ENCODE peak calls at places on chromosomes 11 and 22, in ten cellular contexts. One of them, this sample, is unnamed. For H3K9me3 and H3K36me3, the result is how much of the 10 kb centered on the place peaks cover.

GRCh38 chr22:47623056-47623739 is 860.7 kb downstream of the TBC1D22A start:
- DNase-seq in tibial nerve: no peak
- DNase-seq in A673: no peak
- DNase-seq in uterus: no peak
- DNase-seq in tibial artery: peak
- DNase-seq in PC-3: no peak
- DNase-seq in SK-N-MC: no peak
- DNase-seq in body of pancreas: no peak
- DNase-seq in CD8-positive, alpha-beta memory T cell: no peak
- DNase-seq in cardiac muscle cell: no peak
- DNase-seq in this sample: no peak

GRCh38 chr11:86745571-86745970 is 54.8 kb upstream of the PRSS23 start:
- DNase-seq in tibial artery: no peak
- DNase-seq in body of pancreas: no peak
- DNase-seq in CD8-positive, alpha-beta memory T cell: no peak
- DNase-seq in cardiac muscle cell: no peak
- DNase-seq in tibial nerve: no peak
- DNase-seq in PC-3: peak
- DNase-seq in uterus: no peak
- DNase-seq in SK-N-MC: no peak
- DNase-seq in A673: no peak
- DNase-seq in this sample: no peak

GRCh38 chr11:69162505-69162904 is 6.8 kb downstream of the SMIM38 start:
- DNase-seq in tibial artery: no peak
- DNase-seq in A673: no peak
- DNase-seq in tibial nerve: no peak
- DNase-seq in body of pancreas: no peak
- DNase-seq in CD8-positive, alpha-beta memory T cell: no peak
- DNase-seq in SK-N-MC: no peak
- DNase-seq in uterus: no peak
- DNase-seq in PC-3: no peak
- DNase-seq in cardiac muscle cell: no peak
- DNase-seq in this sample: no peak

GRCh38 chr22:27476729-27477128 is 324.8 kb downstream of the MN1 start:
- DNase-seq in CD8-positive, alpha-beta memory T cell: no peak
- DNase-seq in body of pancreas: no peak
- DNase-seq in uterus: no peak
- DNase-seq in SK-N-MC: no peak
- DNase-seq in PC-3: peak
- DNase-seq in A673: no peak
- DNase-seq in tibial nerve: no peak
- DNase-seq in cardiac muscle cell: no peak
- DNase-seq in tibial artery: no peak
- DNase-seq in this sample: no peak

GRCh38 chr11:73372371-73372993 is 3.7 kb upstream of the RELT start:
- DNase-seq in uterus: no peak
- DNase-seq in tibial nerve: no peak
- DNase-seq in body of pancreas: no peak
- DNase-seq in PC-3: peak
- DNase-seq in tibial artery: no peak
- DNase-seq in cardiac muscle cell: no peak
- DNase-seq in SK-N-MC: no peak
- DNase-seq in A673: peak
- DNase-seq in CD8-positive, alpha-beta memory T cell: no peak
- DNase-seq in this sample: no peak

GRCh38 chr11:73259406-73260126 is 12.6 kb upstream of the P2RY6 start:
- DNase-seq in A673: no peak
- DNase-seq in uterus: peak
- DNase-seq in tibial artery: peak
- DNase-seq in PC-3: no peak
- DNase-seq in CD8-positive, alpha-beta memory T cell: no peak
- DNase-seq in body of pancreas: no peak
- DNase-seq in SK-N-MC: no peak
- DNase-seq in tibial nerve: no peak
- DNase-seq in cardiac muscle cell: no peak
- DNase-seq in this sample: no peak

GRCh38 chr11:132962026-132962425 is 570.3 kb downstream of the OPCML start:
- DNase-seq in CD8-positive, alpha-beta memory T cell: no peak
- DNase-seq in PC-3: no peak
- DNase-seq in A673: peak
- DNase-seq in uterus: no peak
- DNase-seq in tibial artery: no peak
- DNase-seq in body of pancreas: no peak
- DNase-seq in SK-N-MC: no peak
- DNase-seq in cardiac muscle cell: peak
- DNase-seq in tibial nerve: no peak
- DNase-seq in this sample: no peak

GRCh38 chr11:11215944-11216343 is 137.1 kb downstream of the CSNK2A3 start:
- DNase-seq in CD8-positive, alpha-beta memory T cell: no peak
- DNase-seq in uterus: no peak
- DNase-seq in body of pancreas: no peak
- DNase-seq in tibial nerve: no peak
- DNase-seq in PC-3: no peak
- DNase-seq in tibial artery: no peak
- DNase-seq in A673: no peak
- DNase-seq in SK-N-MC: no peak
- DNase-seq in cardiac muscle cell: no peak
- DNase-seq in this sample: no peak

GRCh38 chr11:9219115-9219514 is 46.0 kb downstream of the DENND5A start:
- DNase-seq in SK-N-MC: no peak
- DNase-seq in PC-3: no peak
- DNase-seq in A673: no peak
- DNase-seq in CD8-positive, alpha-beta memory T cell: no peak
- DNase-seq in uterus: no peak
- DNase-seq in tibial nerve: no peak
- DNase-seq in cardiac muscle cell: peak
- DNase-seq in tibial artery: no peak
- DNase-seq in body of pancreas: no peak
- DNase-seq in this sample: no peak

GRCh38 chr22:28029201-28029948 is 110.3 kb upstream of the PITPNB start:
- DNase-seq in SK-N-MC: no peak
- DNase-seq in tibial artery: no peak
- DNase-seq in PC-3: peak
- DNase-seq in CD8-positive, alpha-beta memory T cell: no peak
- DNase-seq in cardiac muscle cell: peak
- DNase-seq in A673: peak
- DNase-seq in tibial nerve: no peak
- DNase-seq in body of pancreas: peak
- DNase-seq in uterus: peak
- DNase-seq in this sample: peak

DNA sequence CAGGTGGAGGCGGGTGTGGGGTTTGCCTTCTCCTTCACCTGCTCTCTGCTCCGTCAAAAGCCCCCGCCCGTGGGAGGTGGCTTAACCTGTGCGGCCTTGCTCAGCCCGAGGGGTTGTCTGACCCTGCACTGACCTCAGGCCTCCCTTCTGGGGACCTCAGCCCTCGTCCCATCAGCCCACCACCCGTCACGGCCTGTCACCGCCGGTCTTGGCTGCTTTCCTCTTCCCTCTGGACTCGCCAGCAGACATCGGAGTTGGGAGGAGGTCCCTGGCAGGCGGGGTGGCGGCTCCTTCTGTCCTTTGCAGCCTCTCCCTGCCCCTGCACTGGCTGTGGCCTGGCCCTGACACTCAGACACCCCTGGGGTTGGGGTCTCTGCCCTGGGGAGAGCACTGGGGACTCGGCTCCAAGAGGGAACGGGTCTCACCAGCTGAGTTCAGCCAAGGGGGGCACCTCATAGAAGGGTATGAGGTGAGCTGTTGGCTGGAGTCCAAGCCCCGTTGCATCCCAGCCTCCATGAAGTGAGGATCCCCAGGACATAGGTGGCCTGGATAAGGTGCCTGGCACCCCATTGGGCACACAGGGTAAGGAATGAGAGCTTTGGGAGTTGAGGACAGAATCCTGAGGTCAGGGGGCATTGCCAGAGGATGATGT is 999.6 kb downstream of the BRD1 start:
- DNase-seq in uterus: no peak
- DNase-seq in CD8-positive, alpha-beta memory T cell: no peak
- DNase-seq in SK-N-MC: no peak
- DNase-seq in A673: no peak
- DNase-seq in tibial nerve: no peak
- DNase-seq in cardiac muscle cell: no peak
- DNase-seq in body of pancreas: no peak
- DNase-seq in PC-3: no peak
- DNase-seq in tibial artery: peak
- DNase-seq in this sample: no peak
- H3K9me3 ChIP-seq in uterus: under half
- H3K9me3 ChIP-seq in CD8-positive, alpha-beta memory T cell: under half
- H3K9me3 ChIP-seq in SK-N-MC: under half
- H3K9me3 ChIP-seq in A673: under half
- H3K9me3 ChIP-seq in tibial nerve: under half
- H3K9me3 ChIP-seq in cardiac muscle cell: under half
- H3K9me3 ChIP-seq in body of pancreas: under half
- H3K9me3 ChIP-seq in PC-3: under half
- H3K9me3 ChIP-seq in tibial artery: under half
- H3K9me3 ChIP-seq in this sample: under half

GRCh38 chr22:24550028-24550901 is 4.7 kb downstream of the GUCD1 start:
- DNase-seq in SK-N-MC: no peak
- DNase-seq in body of pancreas: no peak
- DNase-seq in tibial artery: no peak
- DNase-seq in CD8-positive, alpha-beta memory T cell: no peak
- DNase-seq in tibial nerve: no peak
- DNase-seq in PC-3: no peak
- DNase-seq in A673: no peak
- DNase-seq in uterus: no peak
- DNase-seq in cardiac muscle cell: peak
- DNase-seq in this sample: peak
- H3K36me3 ChIP-seq in SK-N-MC: under half
- H3K36me3 ChIP-seq in body of pancreas: under half
- H3K36me3 ChIP-seq in tibial artery: under half
- H3K36me3 ChIP-seq in CD8-positive, alpha-beta memory T cell: under half
- H3K36me3 ChIP-seq in tibial nerve: under half
- H3K36me3 ChIP-seq in PC-3: under half
- H3K36me3 ChIP-seq in A673: under half
- H3K36me3 ChIP-seq in uterus: under half
- H3K36me3 ChIP-seq in cardiac muscle cell: under half
- H3K36me3 ChIP-seq in this sample: under half

DNA sequence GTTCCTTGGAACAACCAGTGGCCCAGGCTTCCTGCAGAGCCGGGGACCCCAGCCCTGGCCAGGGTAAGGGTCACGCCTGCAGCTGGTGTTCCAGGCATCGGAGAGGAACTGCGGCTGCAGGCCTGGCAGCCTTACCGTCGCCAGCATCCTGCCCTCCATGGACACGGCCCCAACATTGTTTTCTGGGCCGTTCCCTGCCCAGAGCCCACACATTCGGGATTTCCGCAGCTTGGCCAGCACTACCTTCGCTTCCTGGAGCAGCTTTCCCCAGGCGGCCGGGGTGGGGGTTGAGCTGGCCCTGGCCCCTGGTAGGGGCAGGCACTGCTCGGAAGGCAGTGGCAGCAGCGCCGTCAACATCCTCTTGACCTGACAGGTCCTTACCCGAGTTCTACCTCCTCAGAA is 17.7 kb downstream of the TXN2 start:
- DNase-seq in uterus: peak
- DNase-seq in CD8-positive, alpha-beta memory T cell: no peak
- DNase-seq in SK-N-MC: no peak
- DNase-seq in cardiac muscle cell: no peak
- DNase-seq in A673: no peak
- DNase-seq in body of pancreas: no peak
- DNase-seq in PC-3: no peak
- DNase-seq in tibial artery: peak
- DNase-seq in tibial nerve: no peak
- DNase-seq in this sample: peak
- H3K27ac ChIP-seq in uterus: peak
- H3K27ac ChIP-seq in CD8-positive, alpha-beta memory T cell: no peak
- H3K27ac ChIP-seq in SK-N-MC: no peak
- H3K27ac ChIP-seq in cardiac muscle cell: peak
- H3K27ac ChIP-seq in A673: no peak
- H3K27ac ChIP-seq in body of pancreas: peak
- H3K27ac ChIP-seq in PC-3: no peak
- H3K27ac ChIP-seq in tibial artery: peak
- H3K27ac ChIP-seq in tibial nerve: peak
- H3K27ac ChIP-seq in this sample: peak

GRCh38 chr22:49052023-49052538 is 775.6 kb downstream of the BRD1 start:
- DNase-seq in SK-N-MC: no peak
- DNase-seq in tibial artery: peak
- DNase-seq in cardiac muscle cell: peak
- DNase-seq in PC-3: no peak
- DNase-seq in tibial nerve: no peak
- DNase-seq in CD8-positive, alpha-beta memory T cell: no peak
- DNase-seq in uterus: no peak
- DNase-seq in A673: no peak
- DNase-seq in body of pancreas: peak
- DNase-seq in this sample: no peak

GRCh38 chr22:49051491-49052022 is 776.1 kb downstream of the BRD1 start:
- DNase-seq in tibial artery: peak
- DNase-seq in uterus: no peak
- DNase-seq in SK-N-MC: no peak
- DNase-seq in cardiac muscle cell: no peak
- DNase-seq in CD8-positive, alpha-beta memory T cell: no peak
- DNase-seq in A673: no peak
- DNase-seq in tibial nerve: no peak
- DNase-seq in body of pancreas: no peak
- DNase-seq in PC-3: no peak
- DNase-seq in this sample: no peak

GRCh38 chr22:49052560-49052959 is 775.1 kb downstream of the BRD1 start:
- DNase-seq in A673: no peak
- DNase-seq in PC-3: no peak
- DNase-seq in uterus: no peak
- DNase-seq in cardiac muscle cell: no peak
- DNase-seq in CD8-positive, alpha-beta memory T cell: no peak
- DNase-seq in body of pancreas: no peak
- DNase-seq in tibial artery: peak
- DNase-seq in SK-N-MC: no peak
- DNase-seq in tibial nerve: no peak
- DNase-seq in this sample: no peak

GRCh38 chr22:49055406-49055805 is 772.3 kb downstream of the BRD1 start:
- DNase-seq in body of pancreas: no peak
- DNase-seq in SK-N-MC: no peak
- DNase-seq in PC-3: no peak
- DNase-seq in uterus: no peak
- DNase-seq in CD8-positive, alpha-beta memory T cell: no peak
- DNase-seq in cardiac muscle cell: no peak
- DNase-seq in tibial nerve: no peak
- DNase-seq in tibial artery: peak
- DNase-seq in A673: no peak
- DNase-seq in this sample: no peak

DNA sequence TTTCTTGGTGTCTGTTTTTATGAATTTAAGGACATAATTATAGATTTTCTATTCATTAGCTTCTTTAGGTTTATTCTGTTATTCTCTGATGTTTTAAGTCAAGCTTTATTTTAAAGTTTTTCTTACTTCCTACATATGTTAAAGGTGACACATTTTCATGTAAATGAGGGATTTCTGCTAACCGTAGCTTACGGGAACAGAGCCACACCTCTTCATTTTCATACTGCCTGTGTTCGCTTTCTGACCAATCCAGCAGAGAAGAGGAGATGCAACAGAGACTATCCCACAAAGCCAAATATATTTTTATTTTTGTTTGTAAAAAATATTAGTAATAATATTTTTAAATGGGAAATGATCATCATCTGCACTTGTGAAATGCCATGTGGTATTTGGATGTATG is 774.1 kb downstream of the BRD1 start:
- DNase-seq in A673: no peak
- DNase-seq in tibial nerve: no peak
- DNase-seq in uterus: no peak
- DNase-seq in tibial artery: no peak
- DNase-seq in cardiac muscle cell: no peak
- DNase-seq in CD8-positive, alpha-beta memory T cell: no peak
- DNase-seq in PC-3: no peak
- DNase-seq in SK-N-MC: no peak
- DNase-seq in body of pancreas: no peak
- DNase-seq in this sample: no peak
- H3K9me3 ChIP-seq in A673: under half
- H3K9me3 ChIP-seq in tibial nerve: under half
- H3K9me3 ChIP-seq in uterus: under half
- H3K9me3 ChIP-seq in tibial artery: under half
- H3K9me3 ChIP-seq in cardiac muscle cell: under half
- H3K9me3 ChIP-seq in CD8-positive, alpha-beta memory T cell: under half
- H3K9me3 ChIP-seq in PC-3: under half
- H3K9me3 ChIP-seq in SK-N-MC: under half
- H3K9me3 ChIP-seq in body of pancreas: under half
- H3K9me3 ChIP-seq in this sample: under half

GRCh38 chr11:63896071-63896470 is 20.9 kb downstream of the RCOR2 start:
- DNase-seq in SK-N-MC: no peak
- DNase-seq in tibial nerve: no peak
- DNase-seq in tibial artery: no peak
- DNase-seq in body of pancreas: peak
- DNase-seq in CD8-positive, alpha-beta memory T cell: no peak
- DNase-seq in PC-3: no peak
- DNase-seq in uterus: no peak
- DNase-seq in cardiac muscle cell: no peak
- DNase-seq in A673: no peak
- DNase-seq in this sample: no peak
- H3K36me3 ChIP-seq in SK-N-MC: half or more
- H3K36me3 ChIP-seq in tibial nerve: under half
- H3K36me3 ChIP-seq in tibial artery: half or more
- H3K36me3 ChIP-seq in body of pancreas: under half
- H3K36me3 ChIP-seq in CD8-positive, alpha-beta memory T cell: half or more
- H3K36me3 ChIP-seq in PC-3: half or more
- H3K36me3 ChIP-seq in uterus: under half
- H3K36me3 ChIP-seq in cardiac muscle cell: under half
- H3K36me3 ChIP-seq in A673: under half
- H3K36me3 ChIP-seq in this sample: half or more

This sample was measured in left ventricle myocardium inferior.